ENCODE peak calls at places on chromosomes 7 and 10, in seven cellular contexts. One of them, this sample, is unnamed.

GRCh38 chr10:28386508-28386868 is 83.6 kb upstream of the MPP7 start:
- DNase-seq in HepG2: no peak
- DNase-seq in SK-N-SH: no peak
- DNase-seq in GM12892: no peak
- DNase-seq in K562: no peak
- DNase-seq in GM12878: no peak
- DNase-seq in H1: no peak
- DNase-seq in this sample: no peak

GRCh38 chr7:3446786-3447185 is 145.7 kb downstream of the SDK1 start:
- DNase-seq in GM12878: no peak
- DNase-seq in K562: no peak
- DNase-seq in HepG2: no peak
- DNase-seq in GM12892: no peak
- DNase-seq in H1: no peak
- DNase-seq in SK-N-SH: no peak
- DNase-seq in this sample: no peak

GRCh38 chr10:24618401-24618800 is 105.3 kb downstream of the ARHGAP21 start:
- DNase-seq in H1: no peak
- DNase-seq in SK-N-SH: no peak
- DNase-seq in K562: no peak
- DNase-seq in GM12892: no peak
- DNase-seq in GM12878: no peak
- DNase-seq in HepG2: no peak
- DNase-seq in this sample: no peak

GRCh38 chr10:75261813-75262725 is 26.3 kb upstream of the COMTD1 start:
- DNase-seq in GM12878: no peak
- DNase-seq in HepG2: peak
- DNase-seq in H1: no peak
- DNase-seq in GM12892: no peak
- DNase-seq in SK-N-SH: peak
- DNase-seq in K562: no peak
- DNase-seq in this sample: no peak

GRCh38 chr10:80472234-80473095 is 18.4 kb downstream of the TSPAN14 start:
- DNase-seq in K562: no peak
- DNase-seq in SK-N-SH: no peak
- DNase-seq in HepG2: no peak
- DNase-seq in GM12878: peak
- DNase-seq in GM12892: no peak
- DNase-seq in H1: no peak
- DNase-seq in this sample: peak

GRCh38 chr10:7258948-7259523 is 151.8 kb downstream of the SFMBT2 start:
- DNase-seq in H1: no peak
- DNase-seq in K562: no peak
- DNase-seq in GM12878: no peak
- DNase-seq in SK-N-SH: peak
- DNase-seq in HepG2: no peak
- DNase-seq in GM12892: no peak
- DNase-seq in this sample: peak

GRCh38 chr7:36085096-36085495 is 68.0 kb upstream of the EEPD1 start:
- DNase-seq in HepG2: no peak
- DNase-seq in GM12892: no peak
- DNase-seq in SK-N-SH: no peak
- DNase-seq in GM12878: no peak
- DNase-seq in H1: no peak
- DNase-seq in K562: no peak
- DNase-seq in this sample: no peak

GRCh38 chr7:78284945-78285344 is 486.4 kb downstream of the PHTF2 start:
- DNase-seq in SK-N-SH: no peak
- DNase-seq in GM12878: no peak
- DNase-seq in GM12892: no peak
- DNase-seq in K562: no peak
- DNase-seq in H1: no peak
- DNase-seq in HepG2: no peak
- DNase-seq in this sample: no peak

GRCh38 chr7:34756691-34757090 is 98.7 kb downstream of the NPSR1 start:
- DNase-seq in SK-N-SH: no peak
- DNase-seq in H1: no peak
- DNase-seq in GM12892: no peak
- DNase-seq in GM12878: no peak
- DNase-seq in K562: no peak
- DNase-seq in HepG2: no peak
- DNase-seq in this sample: no peak

GRCh38 chr7:33287738-33288137 is 158.4 kb downstream of the BBS9 start:
- DNase-seq in K562: no peak
- DNase-seq in SK-N-SH: no peak
- DNase-seq in GM12878: no peak
- DNase-seq in HepG2: no peak
- DNase-seq in H1: no peak
- DNase-seq in GM12892: no peak
- DNase-seq in this sample: no peak

GRCh38 chr7:116392806-116393205 is 106.7 kb upstream of the CAV2 start:
- DNase-seq in H1: no peak
- DNase-seq in GM12878: no peak
- DNase-seq in K562: no peak
- DNase-seq in HepG2: no peak
- DNase-seq in GM12892: no peak
- DNase-seq in SK-N-SH: no peak
- DNase-seq in this sample: no peak

GRCh38 chr10:96129387-96130325 is at the start of gene ZNF518A:
- DNase-seq in GM12878: peak
- DNase-seq in K562: peak
- DNase-seq in GM12892: peak
- DNase-seq in HepG2: peak
- DNase-seq in SK-N-SH: peak
- DNase-seq in H1: peak
- DNase-seq in this sample: peak

GRCh38 chr10:68073631-68074403 is 1.3 kb downstream of the HERC4 start:
- DNase-seq in K562: no peak
- DNase-seq in GM12878: no peak
- DNase-seq in SK-N-SH: no peak
- DNase-seq in H1: no peak
- DNase-seq in HepG2: no peak
- DNase-seq in GM12892: no peak
- DNase-seq in this sample: no peak

GRCh38 chr7:44454348-44454747 is 36.1 kb downstream of the NUDCD3 start:
- DNase-seq in K562: no peak
- DNase-seq in GM12878: no peak
- DNase-seq in HepG2: no peak
- DNase-seq in SK-N-SH: no peak
- DNase-seq in GM12892: no peak
- DNase-seq in H1: no peak
- DNase-seq in this sample: no peak

GRCh38 chr10:102300289-102300843 is 55.0 kb downstream of the GBF1 start:
- DNase-seq in GM12878: no peak
- DNase-seq in GM12892: no peak
- DNase-seq in HepG2: peak
- DNase-seq in K562: no peak
- DNase-seq in SK-N-SH: no peak
- DNase-seq in H1: no peak
- DNase-seq in this sample: no peak

GRCh38 chr7:99380823-99381663 is 6.5 kb downstream of the ARPC1B start:
- DNase-seq in K562: no peak
- DNase-seq in H1: no peak
- DNase-seq in GM12878: peak
- DNase-seq in SK-N-SH: peak
- DNase-seq in GM12892: peak
- DNase-seq in HepG2: peak
- DNase-seq in this sample: peak

GRCh38 chr7:151311294-151311864 is 30.2 kb upstream of the NUB1 start:
- DNase-seq in GM12878: no peak
- DNase-seq in HepG2: peak
- DNase-seq in H1: no peak
- DNase-seq in SK-N-SH: no peak
- DNase-seq in GM12892: no peak
- DNase-seq in K562: peak
- DNase-seq in this sample: no peak

GRCh38 chr10:103053659-103054581 is 135.8 kb downstream of the CNNM2 start:
- DNase-seq in HepG2: peak
- DNase-seq in GM12878: peak
- DNase-seq in H1: peak
- DNase-seq in K562: peak
- DNase-seq in GM12892: peak
- DNase-seq in SK-N-SH: peak
- DNase-seq in this sample: no peak

GRCh38 chr7:70630647-70631457 is 501.1 kb upstream of the GALNT17 start:
- DNase-seq in GM12878: no peak
- DNase-seq in GM12892: no peak
- DNase-seq in SK-N-SH: no peak
- DNase-seq in H1: no peak
- DNase-seq in HepG2: no peak
- DNase-seq in K562: no peak
- DNase-seq in this sample: no peak

GRCh38 chr10:78892383-78893191 is 176.2 kb upstream of the ZMIZ1 start:
- DNase-seq in HepG2: no peak
- DNase-seq in GM12892: no peak
- DNase-seq in SK-N-SH: no peak
- DNase-seq in K562: no peak
- DNase-seq in H1: peak
- DNase-seq in GM12878: no peak
- DNase-seq in this sample: no peak

GRCh38 chr10:43160919-43161251 is 22.6 kb downstream of the CSGALNACT2 start:
- DNase-seq in K562: no peak
- DNase-seq in GM12878: no peak
- DNase-seq in HepG2: no peak
- DNase-seq in SK-N-SH: no peak
- DNase-seq in GM12892: no peak
- DNase-seq in H1: no peak
- DNase-seq in this sample: no peak

DNA sequence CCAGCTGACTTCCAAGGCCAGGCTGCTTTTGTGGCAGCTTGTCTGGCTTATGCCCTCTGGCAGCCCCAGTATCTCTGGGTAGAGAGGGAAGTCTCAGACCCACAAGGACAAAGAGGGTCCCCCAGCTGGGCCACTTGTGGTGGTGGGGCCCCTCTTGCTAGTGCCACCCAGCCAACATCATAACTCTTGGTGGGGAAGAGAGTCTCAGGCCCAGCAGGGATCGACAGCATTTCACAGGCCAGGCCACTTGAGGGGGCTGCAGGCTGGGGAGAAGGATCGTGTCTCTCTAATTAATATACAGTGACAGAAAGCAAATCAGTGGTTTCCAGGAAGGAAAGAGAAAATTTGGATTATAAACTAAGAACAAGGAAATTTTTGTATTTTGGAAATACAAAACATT is 76.0 kb downstream of the TYW1B start:
- DNase-seq in H1: peak
- DNase-seq in GM12892: no peak
- DNase-seq in K562: peak
- DNase-seq in HepG2: no peak
- DNase-seq in SK-N-SH: peak
- DNase-seq in GM12878: no peak
- DNase-seq in this sample: no peak
- TF ChIP-seq TAF1 in H1: no peak
- TF ChIP-seq TAF1 in GM12892: no peak
- TF ChIP-seq TAF1 in K562: no peak
- TF ChIP-seq TAF1 in HepG2: no peak
- TF ChIP-seq TAF1 in SK-N-SH: no peak
- TF ChIP-seq TAF1 in GM12878: no peak
- TF ChIP-seq TAF1 in this sample: no peak

GRCh38 chr10:21296575-21297355 is 228.7 kb downstream of the SKIDA1 start:
- DNase-seq in HepG2: no peak
- DNase-seq in GM12878: no peak
- DNase-seq in SK-N-SH: no peak
- DNase-seq in GM12892: no peak
- DNase-seq in K562: no peak
- DNase-seq in H1: no peak
- DNase-seq in this sample: no peak
- TF ChIP-seq TAF1 in HepG2: no peak
- TF ChIP-seq TAF1 in GM12878: no peak
- TF ChIP-seq TAF1 in SK-N-SH: no peak
- TF ChIP-seq TAF1 in GM12892: no peak
- TF ChIP-seq TAF1 in K562: no peak
- TF ChIP-seq TAF1 in H1: no peak
- TF ChIP-seq TAF1 in this sample: no peak

GRCh38 chr7:132243463-132243862 is 332.8 kb downstream of the PLXNA4 start:
- DNase-seq in HepG2: no peak
- DNase-seq in K562: no peak
- DNase-seq in SK-N-SH: no peak
- DNase-seq in GM12892: no peak
- DNase-seq in GM12878: no peak
- DNase-seq in H1: no peak
- DNase-seq in this sample: no peak

GRCh38 chr7:132244917-132245480 is 331.3 kb downstream of the PLXNA4 start:
- DNase-seq in SK-N-SH: no peak
- DNase-seq in K562: no peak
- DNase-seq in GM12892: no peak
- DNase-seq in HepG2: no peak
- DNase-seq in H1: no peak
- DNase-seq in GM12878: no peak
- DNase-seq in this sample: no peak

GRCh38 chr7:132240262-132240661 is 336.0 kb downstream of the PLXNA4 start:
- DNase-seq in K562: no peak
- DNase-seq in GM12892: no peak
- DNase-seq in H1: no peak
- DNase-seq in SK-N-SH: no peak
- DNase-seq in HepG2: no peak
- DNase-seq in GM12878: no peak
- DNase-seq in this sample: no peak

GRCh38 chr7:132240821-132241422 is 335.3 kb downstream of the PLXNA4 start:
- DNase-seq in K562: no peak
- DNase-seq in HepG2: no peak
- DNase-seq in GM12878: no peak
- DNase-seq in H1: no peak
- DNase-seq in SK-N-SH: no peak
- DNase-seq in GM12892: no peak
- DNase-seq in this sample: no peak

GRCh38 chr7:132242192-132242812 is 334.0 kb downstream of the PLXNA4 start:
- DNase-seq in GM12892: no peak
- DNase-seq in GM12878: no peak
- DNase-seq in SK-N-SH: no peak
- DNase-seq in K562: no peak
- DNase-seq in HepG2: no peak
- DNase-seq in H1: no peak
- DNase-seq in this sample: no peak
- TF ChIP-seq TAF1 in GM12892: no peak
- TF ChIP-seq TAF1 in GM12878: no peak
- TF ChIP-seq TAF1 in SK-N-SH: no peak
- TF ChIP-seq TAF1 in K562: no peak
- TF ChIP-seq TAF1 in HepG2: no peak
- TF ChIP-seq TAF1 in H1: no peak
- TF ChIP-seq TAF1 in this sample: no peak

DNA sequence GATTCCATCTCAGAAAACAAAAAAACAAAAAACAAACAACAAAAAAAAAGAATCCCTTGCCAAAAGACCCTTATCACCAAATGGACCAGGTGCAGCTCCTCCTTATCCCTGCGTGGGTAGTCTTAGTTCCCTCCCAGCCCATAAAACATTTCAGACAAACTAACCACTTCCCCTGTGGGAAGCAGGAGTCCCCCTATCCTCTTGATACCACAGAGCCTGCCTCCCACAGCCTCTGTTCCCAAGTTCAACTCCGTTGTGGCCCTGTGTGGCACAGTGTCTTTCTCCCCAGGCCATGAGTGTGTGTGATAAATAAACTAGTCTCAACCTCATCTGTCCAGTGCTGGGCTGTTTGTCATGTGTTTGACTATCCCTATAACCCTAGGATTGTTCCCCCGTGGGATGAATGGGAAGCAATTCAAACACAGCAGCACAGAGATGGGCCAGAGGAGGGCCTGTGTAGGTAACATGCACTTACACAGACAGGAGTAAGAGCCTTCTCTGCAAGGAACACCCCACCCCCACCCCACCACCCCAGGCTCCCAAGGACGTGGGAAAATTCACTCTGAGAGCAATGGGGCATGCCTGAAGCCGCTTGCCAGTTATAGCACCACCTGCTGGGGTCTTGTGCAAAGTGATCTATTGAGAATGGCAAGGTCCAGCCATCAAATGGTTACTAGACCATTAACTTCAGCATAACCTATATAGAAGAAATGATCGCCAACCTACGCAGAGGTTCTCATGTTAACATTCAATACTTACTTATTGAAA is 147.1 kb upstream of the GHITM start:
- DNase-seq in GM12892: no peak
- DNase-seq in H1: peak
- DNase-seq in SK-N-SH: peak
- DNase-seq in K562: peak
- DNase-seq in GM12878: peak
- DNase-seq in HepG2: peak
- DNase-seq in this sample: no peak
- TF ChIP-seq TAF1 in GM12892: no peak
- TF ChIP-seq TAF1 in H1: no peak
- TF ChIP-seq TAF1 in SK-N-SH: no peak
- TF ChIP-seq TAF1 in K562: no peak
- TF ChIP-seq TAF1 in GM12878: no peak
- TF ChIP-seq TAF1 in HepG2: no peak
- TF ChIP-seq TAF1 in this sample: no peak

This sample was measured in GM12891.